ENCODE peak calls at places on chromosomes 1 and 21, in nine cellular contexts. H is heart right ventricle; U is body of pancreas; Z is CD8-positive, alpha-beta T cell; N is epithelial cell of proximal tubule; C is aorta; T is NAMALWA; F is hippocampal formation; J is A172. D is an unnamed sample.
A peak's percentile ranks its signal among the peaks of the same experiment; 100 is the strongest.

GRCh38 chr21:33308586-33309490 is 15.9 kb upstream of the IFNAR1 start:
- DNase-seq in H (no peak), U (no peak), Z (no peak), N (no peak), C (no peak), T (peak; percentile 99), F (no peak), J (no peak), D (no peak)

GRCh38 chr1:51920130-51920529 is 41.6 kb upstream of the NRDC start:
- DNase-seq in H (no peak), U (no peak), Z (no peak), N (no peak), C (no peak), T (no peak), F (no peak), J (no peak), D (no peak)

GRCh38 chr1:233005703-233006102 is 55.3 kb downstream of the NTPCR start:
- DNase-seq in H (no peak), U (no peak), Z (no peak), N (no peak), C (no peak), T (no peak), F (no peak), J (no peak), D (no peak)

GRCh38 chr1:221740260-221740830 is 1.5 kb downstream of the DUSP10 start:
- DNase-seq in H (no peak), U (no peak), Z (no peak), N (no peak), C (no peak), T (no peak), F (no peak), J (no peak), D (no peak)

GRCh38 chr1:234768569-234769283 is 158.7 kb upstream of the IRF2BP2 start:
- DNase-seq in H (no peak), U (no peak), Z (no peak), N (no peak), C (no peak), T (no peak), F (no peak), J (no peak), D (no peak)

GRCh38 chr1:158248122-158248521 is 6.1 kb upstream of the CD1A start:
- DNase-seq in H (peak; percentile 23), U (no peak), Z (peak; percentile 31), N (no peak), C (no peak), T (peak; percentile 68), F (no peak), J (no peak), D (no peak)

GRCh38 chr1:39671433-39671792 is 494 bp downstream of the NT5C1A start:
- DNase-seq in H (peak; percentile 77), U (peak; percentile 53), Z (no peak), N (no peak), C (peak; percentile 51), T (no peak), F (peak; percentile 38), J (no peak), D (no peak)

GRCh38 chr1:59499956-59500569 is 203.2 kb downstream of the FGGY start:
- DNase-seq in H (no peak), U (no peak), Z (no peak), N (no peak), C (no peak), T (no peak), F (no peak), J (no peak), D (no peak)

GRCh38 chr1:61083014-61083798 is 845 bp downstream of the NFIA start:
- DNase-seq in H (peak; percentile 33), U (peak; percentile 17), Z (no peak), N (no peak), C (no peak), T (peak; percentile 34), F (peak; percentile 55), J (no peak), D (no peak)

GRCh38 chr1:44803312-44804095 is 3.3 kb downstream of the PLK3 start:
- DNase-seq in H (no peak), U (no peak), Z (no peak), N (no peak), C (peak; percentile 49), T (no peak), F (no peak), J (no peak), D (peak; percentile 19)

GRCh38 chr1:33047839-33048305 is 11.2 kb upstream of the AK2 start:
- DNase-seq in H (no peak), U (no peak), Z (no peak), N (peak; percentile 77), C (no peak), T (no peak), F (no peak), J (no peak), D (no peak)

GRCh38 chr1:183869230-183869629 is 64.3 kb downstream of the RGL1 start:
- DNase-seq in H (no peak), U (no peak), Z (no peak), N (no peak), C (no peak), T (no peak), F (no peak), J (no peak), D (no peak)

GRCh38 chr1:223091928-223092327 is 51.1 kb downstream of the TLR5 start:
- DNase-seq in H (peak; percentile 22), U (no peak), Z (no peak), N (no peak), C (no peak), T (no peak), F (no peak), J (no peak), D (no peak)

GRCh38 chr21:35172231-35172630 is 123.1 kb upstream of the RUNX1 start:
- DNase-seq in H (no peak), U (no peak), Z (no peak), N (no peak), C (no peak), T (no peak), F (no peak), J (no peak), D (no peak)

GRCh38 chr1:44947774-44948311 is 38.6 kb downstream of the EIF2B3 start:
- DNase-seq in H (no peak), U (no peak), Z (no peak), N (no peak), C (no peak), T (no peak), F (no peak), J (no peak), D (no peak)

GRCh38 chr1:166675213-166675612 is 164.1 kb upstream of the POGK start:
- DNase-seq in H (no peak), U (no peak), Z (no peak), N (no peak), C (no peak), T (no peak), F (no peak), J (no peak), D (no peak)

GRCh38 chr1:159900086-159900680 is at the start of gene CFAP45:
- DNase-seq in H (peak; percentile 83), U (peak; percentile 96), Z (no peak), N (no peak), C (peak; percentile 92), T (no peak), F (no peak), J (no peak), D (no peak)

GRCh38 chr1:223845810-223846667 is at the start of gene TP53BP2:
- DNase-seq in H (peak; percentile 85), U (peak; percentile 92), Z (peak; percentile 81), N (no peak), C (peak; percentile 92), T (peak; percentile 85), F (peak; percentile 83), J (peak; percentile 77), D (peak; percentile 83)

GRCh38 chr1:205416326-205416725 is 5.5 kb downstream of the LEMD1 start:
- DNase-seq in H (no peak), U (no peak), Z (no peak), N (no peak), C (no peak), T (no peak), F (no peak), J (no peak), D (no peak)

GRCh38 chr21:31554511-31555022 is 104.9 kb upstream of the SOD1 start:
- DNase-seq in H (no peak), U (no peak), Z (peak; percentile 18), N (no peak), C (no peak), T (no peak), F (no peak), J (peak; percentile 25), D (no peak)

GRCh38 chr1:88350648-88351047 is 333.4 kb upstream of the PKN2 start:
- DNase-seq in H (no peak), U (no peak), Z (no peak), N (no peak), C (no peak), T (no peak), F (no peak), J (no peak), D (no peak)